ENCODE peak calls at places on chromosomes 1 and 21, in eight cellular contexts. A, X, I, N, C, Y, R and G are unnamed samples.

GRCh38 chr1:28099050-28099769 is 10.8 kb upstream of the EYA3 start:
- DNase-seq in I (no peak), X (no peak), Y (no peak), A (no peak), N (no peak), C (no peak), R (no peak), G (no peak)

GRCh38 chr1:76640092-76640491 is 227.2 kb upstream of the ST6GALNAC5 start:
- DNase-seq in X (no peak), I (no peak), C (no peak), Y (peak), A (no peak), R (peak), N (peak), G (no peak)

GRCh38 chr1:66938618-66939017 is 13.8 kb downstream of the MIER1 start:
- DNase-seq in R (peak), Y (peak), N (peak), X (no peak), C (no peak), A (no peak), I (no peak), G (no peak)

GRCh38 chr1:206556748-206557635 is 49.7 kb downstream of the RASSF5 start:
- DNase-seq in C (peak), X (peak), N (peak), A (peak), I (peak), Y (peak), R (peak), G (peak)

GRCh38 chr1:2641381-2642130 is 8.7 kb upstream of the MMEL1 start:
- DNase-seq in C (peak), X (peak), A (no peak), Y (no peak), I (peak), R (no peak), N (no peak), G (peak)

GRCh38 chr1:1425426-1425752 is 4.3 kb upstream of the ANKRD65 start:
- DNase-seq in R (no peak), X (no peak), I (no peak), Y (no peak), A (no peak), N (no peak), C (no peak), G (peak)

GRCh38 chr1:40711465-40712404 is 20.2 kb downstream of the NFYC start:
- DNase-seq in N (peak), I (no peak), X (no peak), A (no peak), R (peak), Y (peak), C (no peak), G (no peak)

GRCh38 chr1:47951545-47952235 is 45.5 kb downstream of the TRABD2B start:
- DNase-seq in I (no peak), X (peak), Y (no peak), R (no peak), C (no peak), A (no peak), N (no peak), G (no peak)

GRCh38 chr1:117663156-117663902 is 57.5 kb downstream of the TENT5C start:
- DNase-seq in Y (no peak), X (no peak), N (no peak), A (no peak), I (no peak), R (no peak), C (no peak), G (no peak)

GRCh38 chr21:43885721-43886120 is 20.7 kb downstream of the AGPAT3 start:
- DNase-seq in I (no peak), N (no peak), X (no peak), A (no peak), R (no peak), C (no peak), Y (no peak), G (no peak)

GRCh38 chr1:52798331-52798730 is 44.2 kb upstream of the ZYG11A start:
- DNase-seq in R (no peak), I (no peak), N (no peak), C (no peak), X (no peak), Y (no peak), A (no peak), G (no peak)

GRCh38 chr1:91166106-91166712 is 144.4 kb upstream of the ZNF644 start:
- DNase-seq in A (no peak), Y (peak), C (peak), R (peak), N (peak), I (peak), X (peak), G (peak)

GRCh38 chr1:79448426-79448825 is 441.9 kb upstream of the ADGRL4 start:
- DNase-seq in A (no peak), I (no peak), X (no peak), R (peak), Y (peak), N (peak), C (no peak), G (no peak)

GRCh38 chr1:110164951-110165350 is 14.7 kb downstream of the SLC6A17 start:
- DNase-seq in A (no peak), Y (no peak), N (peak), R (no peak), I (peak), X (peak), C (no peak), G (no peak)

GRCh38 chr1:111032295-111032897 is 68.7 kb upstream of the LRIF1 start:
- DNase-seq in X (peak), N (peak), Y (peak), R (peak), C (no peak), I (peak), A (no peak), G (no peak)

GRCh38 chr1:163875927-163876320 is 554.2 kb downstream of the NUF2 start:
- DNase-seq in R (peak), I (no peak), N (peak), X (no peak), A (no peak), C (no peak), Y (peak), G (no peak)

GRCh38 chr1:235450886-235451457 is 53.3 kb downstream of the B3GALNT2 start:
- DNase-seq in Y (no peak), I (no peak), C (no peak), N (no peak), X (no peak), A (no peak), R (no peak), G (no peak)

DNA sequence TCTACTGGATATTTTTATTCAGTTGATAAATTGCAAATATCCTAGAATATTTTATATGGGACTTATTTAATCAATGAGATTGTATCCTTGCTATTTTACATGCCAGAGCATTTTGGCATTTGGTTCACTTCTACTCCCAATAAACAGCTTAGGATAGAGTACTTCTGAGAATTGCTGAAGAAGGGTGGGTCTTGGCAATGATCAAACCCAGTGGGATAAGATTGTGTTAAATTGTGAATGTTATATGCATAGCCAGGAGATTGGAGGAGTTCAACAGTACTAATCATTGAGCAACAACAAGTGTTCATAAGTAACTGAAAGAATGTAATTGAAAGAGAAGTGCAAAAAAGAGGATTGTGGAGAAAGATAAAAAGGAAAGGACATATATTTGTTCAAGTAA is 60.1 kb downstream of the SDCCAG8 start:
- DNase-seq in X (no peak), A (no peak), R (no peak), C (no peak), N (peak), Y (no peak), I (no peak), G (no peak)
- H3K4me3 ChIP-seq in X (no peak), A (no peak), R (no peak), C (no peak), N (no peak), Y (no peak), I (no peak), G (no peak)

DNA sequence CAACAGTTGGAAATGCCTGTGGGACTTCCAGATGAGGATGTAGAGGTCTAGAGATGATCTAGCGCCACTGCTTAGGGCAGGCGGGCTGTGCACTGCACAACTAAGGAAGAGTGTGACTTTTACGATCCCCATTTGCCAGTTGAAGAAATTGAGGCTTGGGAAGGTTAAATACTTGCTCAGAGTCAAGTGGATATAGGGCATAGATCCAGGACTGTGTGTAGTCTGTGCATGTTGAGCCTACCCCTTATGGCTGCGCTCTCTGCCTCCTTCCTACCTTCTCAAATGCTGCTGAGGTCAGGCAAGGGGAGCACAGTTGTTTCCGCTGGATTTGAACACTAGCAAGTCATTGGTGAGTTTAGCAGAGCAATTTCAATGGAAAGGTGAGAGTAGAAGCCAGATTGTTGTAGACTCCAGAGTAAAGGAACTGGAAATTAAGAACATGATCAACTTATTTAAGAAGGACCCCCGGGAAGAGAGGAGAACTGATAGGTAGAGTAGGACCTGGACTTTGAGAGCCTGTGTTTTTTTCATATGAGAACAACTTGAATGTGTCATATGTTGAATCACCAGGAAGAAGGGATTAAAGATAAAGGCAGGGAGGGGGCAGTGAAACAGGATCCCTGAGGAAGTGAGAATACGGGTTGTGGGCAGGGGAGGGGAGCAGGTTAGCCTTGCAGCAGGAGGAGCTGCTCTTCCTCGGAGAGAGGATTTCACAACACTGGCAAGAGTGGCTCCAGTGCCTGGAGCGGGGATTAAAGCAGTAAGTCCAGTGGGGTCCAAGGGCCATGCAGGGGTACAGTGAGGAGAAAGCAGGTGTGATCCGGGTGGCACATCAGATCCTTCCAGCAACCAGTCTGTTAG is 2.7 kb downstream of the CAPN2 start:
- DNase-seq in N (peak), Y (peak), A (no peak), C (no peak), X (peak), I (no peak), R (peak), G (no peak)
- H3K4me3 ChIP-seq in N (no peak), Y (peak), A (no peak), C (peak), X (no peak), I (peak), R (peak), G (no peak)

GRCh38 chr1:228150021-228150457 is 309 bp downstream of the GJC2 start:
- DNase-seq in C (no peak), X (no peak), R (no peak), I (peak), Y (no peak), A (no peak), N (no peak), G (no peak)
- H3K4me3 ChIP-seq in C (peak), X (no peak), R (no peak), I (no peak), Y (peak), A (no peak), N (no peak), G (no peak)

GRCh38 chr1:15509586-15509985 is 14.4 kb downstream of the CASP9 start:
- DNase-seq in R (no peak), C (no peak), A (no peak), N (no peak), X (no peak), I (no peak), Y (no peak), G (no peak)
- H3K4me3 ChIP-seq in R (no peak), C (no peak), A (no peak), N (no peak), X (no peak), I (no peak), Y (no peak), G (no peak)

DNA sequence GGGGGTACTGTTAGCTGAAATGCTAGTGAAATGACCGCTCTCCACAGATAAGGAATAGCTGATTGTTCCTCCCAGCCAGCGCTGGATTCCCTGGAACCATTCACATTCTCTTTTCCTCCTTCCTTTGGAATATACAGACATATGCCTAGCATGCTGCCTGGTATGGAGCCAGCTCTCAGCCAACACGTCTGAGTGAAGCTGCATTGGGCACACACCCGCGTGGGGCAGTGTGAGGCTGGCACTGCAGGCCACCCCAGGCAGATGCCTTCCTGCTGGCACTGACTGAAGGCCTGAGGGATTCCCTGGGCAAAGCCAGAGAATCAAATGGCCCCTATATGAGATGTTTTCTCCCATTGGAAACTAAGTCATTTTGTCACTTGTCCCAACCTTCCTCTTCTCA is 66.7 kb downstream of the TLR5 start:
- DNase-seq in I (no peak), N (peak), A (no peak), Y (peak), R (no peak), C (no peak), X (no peak), G (no peak)
- H3K4me3 ChIP-seq in I (no peak), N (no peak), A (no peak), Y (no peak), R (no peak), C (no peak), X (no peak), G (no peak)

DNA sequence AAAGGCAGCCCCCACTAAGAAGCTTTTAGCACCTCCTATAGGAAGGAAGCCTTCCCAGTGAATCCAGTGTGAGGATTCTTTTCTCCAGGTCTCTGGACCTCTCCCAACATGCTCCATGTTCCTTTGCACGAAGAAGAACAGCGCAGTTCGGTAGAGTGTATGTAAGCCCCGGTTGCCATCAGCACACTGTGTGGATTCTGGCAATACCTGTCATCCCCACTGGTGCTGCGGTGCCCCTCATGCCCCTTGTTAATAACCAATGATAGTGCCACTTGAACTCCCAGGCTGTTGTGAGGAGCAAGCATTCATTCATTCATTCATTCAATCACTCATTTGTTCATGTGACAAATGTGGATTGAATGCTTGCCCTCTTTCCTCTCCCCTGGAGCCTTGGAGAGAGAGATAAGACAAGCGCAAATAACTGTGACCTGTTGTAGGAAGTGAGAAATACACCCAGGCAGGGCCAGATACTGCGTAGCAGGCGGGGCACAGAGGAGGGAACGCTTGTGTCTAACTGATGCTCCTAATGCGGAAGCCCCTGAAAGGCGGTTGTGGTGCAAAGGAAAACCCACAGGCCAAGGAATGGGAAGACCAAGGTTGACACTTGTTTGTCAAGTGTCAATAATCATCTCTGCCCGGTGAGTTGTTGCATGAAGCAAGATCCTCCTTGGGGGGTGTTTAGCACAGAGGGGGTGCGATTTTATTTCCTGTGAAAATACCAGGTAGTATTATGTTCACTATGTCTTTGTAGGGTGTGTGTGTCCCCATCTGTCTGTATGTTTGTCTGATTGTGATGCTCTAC is 9.8 kb downstream of the LGR6 start:
- DNase-seq in R (no peak), X (no peak), I (no peak), N (no peak), A (no peak), C (no peak), Y (no peak), G (no peak)
- H3K4me3 ChIP-seq in R (no peak), X (no peak), I (no peak), N (no peak), A (no peak), C (no peak), Y (no peak), G (no peak)

DNA sequence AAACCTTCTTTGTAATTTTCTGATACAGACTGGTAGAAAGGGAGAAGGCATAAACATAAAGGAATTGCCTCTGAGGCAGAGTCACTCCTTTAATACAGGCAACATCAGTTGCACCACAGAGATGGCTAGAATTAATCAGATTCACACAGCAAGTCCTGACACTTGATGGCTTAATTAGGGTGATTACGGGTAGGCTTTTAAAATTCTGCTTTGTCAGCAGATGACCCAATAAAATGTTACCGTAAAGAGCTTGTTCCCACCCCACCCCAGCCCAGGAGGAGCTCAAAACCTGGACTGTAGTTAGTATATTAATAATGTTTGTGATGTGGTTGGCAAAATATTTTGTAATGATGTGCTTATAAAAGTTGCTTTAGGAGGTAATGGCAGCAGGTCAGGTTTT is 9.3 kb upstream of the BTG3 start:
- DNase-seq in A (no peak), C (no peak), R (no peak), Y (no peak), N (no peak), X (no peak), I (no peak), G (no peak)
- H3K4me3 ChIP-seq in A (no peak), C (no peak), R (no peak), Y (no peak), N (no peak), X (no peak), I (no peak), G (no peak)

GRCh38 chr1:21392587-21393263 is 47.2 kb upstream of the NBPF3 start:
- DNase-seq in N (no peak), Y (no peak), C (no peak), X (no peak), I (no peak), A (no peak), R (no peak), G (no peak)

GRCh38 chr1:21396516-21396915 is 43.4 kb upstream of the NBPF3 start:
- DNase-seq in Y (no peak), N (no peak), C (no peak), R (no peak), X (no peak), A (no peak), I (no peak), G (no peak)

GRCh38 chr1:21397813-21398188 is 42.1 kb upstream of the NBPF3 start:
- DNase-seq in I (no peak), X (peak), N (peak), R (no peak), A (no peak), Y (no peak), C (no peak), G (no peak)
- H3K4me3 ChIP-seq in I (no peak), X (no peak), N (no peak), R (no peak), A (peak), Y (no peak), C (no peak), G (no peak)